ENCODE peak calls at places on chromosome 18, in nine cellular contexts. H is stimulated activated CD4-positive, alpha-beta T cell treated with anti-CD3 and anti-CD28 coated beads, Interleukin-15, amount 100 ng/mL, for 24 hours; F is fibroblast of lung; J is activated CD4-positive, alpha-beta T cell treated with anti-CD3 and anti-CD28 coated beads, Interleukin-2, amount 10 ng/mL, durations not matched to agents 24 days and 14 days; V is Calu3; Z is fibroblast of mammary gland; L is HCT116; C is NCI-H1048; M is vagina. X is an unnamed sample.

GRCh38 chr18:45291616-45292612 is 323.4 kb upstream of the SLC14A2 start:
- DNase-seq in H (no peak), F (peak), J (no peak), V (no peak), Z (peak), L (no peak), C (no peak), M (no peak), X (no peak)

GRCh38 chr18:6478111-6478510 is 63.4 kb upstream of the L3MBTL4 start:
- DNase-seq in H (no peak), F (no peak), J (no peak), V (no peak), Z (no peak), L (no peak), C (no peak), M (no peak), X (no peak)

GRCh38 chr18:47100214-47100831 is 50.0 kb downstream of the HDHD2 start:
- DNase-seq in H (peak), F (peak), J (peak), V (peak), Z (peak), L (peak), C (no peak), M (no peak), X (peak)

GRCh38 chr18:35571138-35571537 is 10.4 kb upstream of the GALNT1 start:
- DNase-seq in H (no peak), F (peak), J (no peak), V (no peak), Z (peak), L (no peak), C (no peak), M (no peak), X (no peak)

GRCh38 chr18:2959341-2959740 is 53.6 kb downstream of the LPIN2 start:
- DNase-seq in H (no peak), F (no peak), J (no peak), V (no peak), Z (no peak), L (no peak), C (no peak), M (no peak), X (no peak)

GRCh38 chr18:8814206-8814605 is 108.8 kb downstream of the MTCL1 start:
- DNase-seq in H (no peak), F (peak), J (no peak), V (no peak), Z (peak), L (no peak), C (no peak), M (no peak), X (peak)

GRCh38 chr18:63102941-63103744 is 216.4 kb downstream of the BCL2 start:
- DNase-seq in H (no peak), F (no peak), J (no peak), V (no peak), Z (no peak), L (no peak), C (no peak), M (no peak), X (no peak)

GRCh38 chr18:6929370-6930102 is 188.1 kb downstream of the LAMA1 start:
- DNase-seq in H (no peak), F (no peak), J (no peak), V (peak), Z (no peak), L (no peak), C (no peak), M (no peak), X (no peak)

GRCh38 chr18:27967938-27968803 is 208.8 kb downstream of the CDH2 start:
- DNase-seq in H (no peak), F (peak), J (no peak), V (no peak), Z (no peak), L (no peak), C (no peak), M (no peak), X (peak)

GRCh38 chr18:77005651-77006195 is 126.9 kb downstream of the MBP start:
- DNase-seq in H (no peak), F (no peak), J (no peak), V (no peak), Z (no peak), L (no peak), C (no peak), M (no peak), X (no peak)

GRCh38 chr18:54357082-54357659 is 487 bp downstream of the STARD6 start:
- DNase-seq in H (no peak), F (no peak), J (no peak), V (no peak), Z (no peak), L (no peak), C (no peak), M (no peak), X (no peak)

GRCh38 chr18:48136051-48136543 is 205.6 kb upstream of the SMAD2 start:
- DNase-seq in H (no peak), F (no peak), J (no peak), V (no peak), Z (no peak), L (no peak), C (peak), M (no peak), X (no peak)

GRCh38 chr18:59783138-59783537 is 85.9 kb upstream of the CCBE1 start:
- DNase-seq in H (peak), F (peak), J (peak), V (peak), Z (peak), L (peak), C (no peak), M (no peak), X (peak)

GRCh38 chr18:50518787-50519520 is 40.9 kb upstream of the MAPK4 start:
- DNase-seq in H (no peak), F (no peak), J (no peak), V (no peak), Z (peak), L (no peak), C (peak), M (no peak), X (peak)

GRCh38 chr18:8938817-8939216 is 163.7 kb upstream of the NDUFV2 start:
- DNase-seq in H (no peak), F (no peak), J (no peak), V (no peak), Z (no peak), L (no peak), C (no peak), M (no peak), X (peak)

GRCh38 chr18:10316778-10317177 is 137.7 kb upstream of the APCDD1 start:
- DNase-seq in H (no peak), F (no peak), J (no peak), V (no peak), Z (no peak), L (no peak), C (no peak), M (no peak), X (no peak)

GRCh38 chr18:23093772-23094171 is 41.5 kb upstream of the CABLES1 start:
- DNase-seq in H (no peak), F (no peak), J (no peak), V (no peak), Z (no peak), L (no peak), C (no peak), M (no peak), X (no peak)

GRCh38 chr18:51030537-51031258 is 685 bp downstream of the SMAD4 start:
- DNase-seq in H (peak), F (peak), J (peak), V (peak), Z (peak), L (no peak), C (peak), M (no peak), X (peak)

GRCh38 chr18:75745147-75745546 is 317.6 kb upstream of the SMIM21 start:
- DNase-seq in H (no peak), F (no peak), J (no peak), V (no peak), Z (no peak), L (no peak), C (no peak), M (no peak), X (no peak)

GRCh38 chr18:51054764-51055163 is 24.8 kb downstream of the SMAD4 start:
- DNase-seq in H (no peak), F (peak), J (no peak), V (no peak), Z (peak), L (no peak), C (no peak), M (no peak), X (peak)

GRCh38 chr18:49723648-49724180 is 89.6 kb downstream of the ACAA2 start:
- DNase-seq in H (peak), F (peak), J (no peak), V (peak), Z (peak), L (peak), C (peak), M (peak), X (no peak)

GRCh38 chr18:33875029-33875428 is 297.0 kb downstream of the ASXL3 start:
- DNase-seq in H (no peak), F (no peak), J (no peak), V (no peak), Z (no peak), L (no peak), C (peak), M (no peak), X (no peak)

GRCh38 chr18:49980869-49981268 is 167.5 kb upstream of the ACAA2 start:
- DNase-seq in H (no peak), F (no peak), J (no peak), V (no peak), Z (no peak), L (no peak), C (no peak), M (no peak), X (no peak)

X was measured in iris pigment epithelial cell.